ENCODE peak calls at places on chromosomes 13 and 19, in four cellular contexts. One of them, this sample, is unnamed.

GRCh38 chr13:98022210-98022609 is 68.7 kb downstream of the IPO5 start:
- DNase-seq in ELR: peak
- DNase-seq in left ventricle myocardium inferior: no peak
- DNase-seq in cardiac muscle cell: peak
- DNase-seq in this sample: no peak

GRCh38 chr13:102620512-102620911 is 23.7 kb downstream of the TPP2 start:
- DNase-seq in ELR: no peak
- DNase-seq in cardiac muscle cell: no peak
- DNase-seq in left ventricle myocardium inferior: no peak
- DNase-seq in this sample: no peak

GRCh38 chr19:29620931-29621351 is 14.9 kb downstream of the POP4 start:
- DNase-seq in left ventricle myocardium inferior: no peak
- DNase-seq in cardiac muscle cell: no peak
- DNase-seq in ELR: no peak
- DNase-seq in this sample: no peak

GRCh38 chr13:28805193-28805819 is 14.8 kb upstream of the MTUS2 start:
- DNase-seq in ELR: peak
- DNase-seq in left ventricle myocardium inferior: peak
- DNase-seq in cardiac muscle cell: peak
- DNase-seq in this sample: no peak

GRCh38 chr13:95924389-95924994 is 128.7 kb downstream of the UGGT2 start:
- DNase-seq in cardiac muscle cell: peak
- DNase-seq in left ventricle myocardium inferior: no peak
- DNase-seq in ELR: peak
- DNase-seq in this sample: peak

GRCh38 chr13:92313382-92313781 is 913.2 kb upstream of the GPC6 start:
- DNase-seq in left ventricle myocardium inferior: no peak
- DNase-seq in ELR: no peak
- DNase-seq in cardiac muscle cell: peak
- DNase-seq in this sample: no peak

GRCh38 chr19:2500861-2501260 is 24.9 kb downstream of the GADD45B start:
- DNase-seq in left ventricle myocardium inferior: no peak
- DNase-seq in cardiac muscle cell: no peak
- DNase-seq in ELR: no peak
- DNase-seq in this sample: no peak

GRCh38 chr13:26247011-26247410 is 6.9 kb upstream of the CDK8 start:
- DNase-seq in left ventricle myocardium inferior: no peak
- DNase-seq in ELR: no peak
- DNase-seq in cardiac muscle cell: no peak
- DNase-seq in this sample: no peak

GRCh38 chr13:46160474-46161066 is 21.4 kb downstream of the LCP1 start:
- DNase-seq in cardiac muscle cell: peak
- DNase-seq in left ventricle myocardium inferior: no peak
- DNase-seq in ELR: peak
- DNase-seq in this sample: peak

GRCh38 chr13:37960427-37960826 is 90.9 kb upstream of the TRPC4 start:
- DNase-seq in cardiac muscle cell: peak
- DNase-seq in left ventricle myocardium inferior: no peak
- DNase-seq in ELR: peak
- DNase-seq in this sample: no peak

GRCh38 chr13:31896427-31896826 is 135.1 kb upstream of the FRY start:
- DNase-seq in ELR: peak
- DNase-seq in cardiac muscle cell: peak
- DNase-seq in left ventricle myocardium inferior: peak
- DNase-seq in this sample: no peak

GRCh38 chr13:48004201-48004600 is 3.1 kb upstream of the SUCLA2 start:
- DNase-seq in left ventricle myocardium inferior: no peak
- DNase-seq in ELR: no peak
- DNase-seq in cardiac muscle cell: no peak
- DNase-seq in this sample: no peak

GRCh38 chr19:5338661-5339469 is 1.7 kb downstream of the PTPRS start:
- DNase-seq in cardiac muscle cell: no peak
- DNase-seq in left ventricle myocardium inferior: no peak
- DNase-seq in ELR: no peak
- DNase-seq in this sample: no peak

GRCh38 chr13:45299194-45299593 is 41.8 kb downstream of the TPT1 start:
- DNase-seq in ELR: no peak
- DNase-seq in cardiac muscle cell: peak
- DNase-seq in left ventricle myocardium inferior: no peak
- DNase-seq in this sample: no peak

GRCh38 chr19:39469567-39469966 is 11.1 kb upstream of the TIMM50 start:
- DNase-seq in left ventricle myocardium inferior: no peak
- DNase-seq in ELR: no peak
- DNase-seq in cardiac muscle cell: no peak
- DNase-seq in this sample: no peak